ENCODE peak calls at places on chromosomes 4 and X, in ten cellular contexts. C is GM19239, J is activated T-cell treated with anti-CD3 and anti-CD28 coated beads for 1 hour, A is OCI-LY7, O is SHP77 treated with DMSO at 0.1 percent for 48 hours, Z is endothelial cell, I is right atrium auricular region, B is fibroblast of the aortic adventitia, U is cardiac muscle cell, G is T-helper 2 cell. R is an unnamed sample.

GRCh38 chrX:47880927-47881326 is 44.2 kb downstream of the ZNF81 start:
- DNase-seq in I (no peak), Z (no peak), O (no peak), A (no peak), J (no peak), G (no peak), U (no peak), C (no peak), B (no peak), R (no peak)

GRCh38 chr4:105710678-105711077 is 2.1 kb downstream of the GSTCD start:
- DNase-seq in U (no peak), O (no peak), G (no peak), A (no peak), C (no peak), B (peak; percentile 20), I (no peak), J (no peak), Z (no peak), R (no peak)

GRCh38 chr4:26127001-26127400 is 193.8 kb upstream of the RBPJ start:
- DNase-seq in Z (no peak), G (no peak), U (no peak), O (no peak), A (no peak), I (no peak), C (no peak), B (no peak), J (no peak), R (no peak)

GRCh38 chrX:117607571-117607970 is 509.0 kb downstream of the KLHL13 start:
- DNase-seq in A (no peak), J (no peak), G (no peak), B (no peak), I (no peak), U (no peak), Z (no peak), C (no peak), O (no peak), R (no peak)

GRCh38 chr4:139872274-139872673 is 206.7 kb downstream of the MGST2 start:
- DNase-seq in Z (no peak), I (no peak), U (no peak), O (no peak), J (no peak), B (peak; percentile 91), G (no peak), C (no peak), A (no peak), R (no peak)

GRCh38 chrX:46777971-46778810 is 19.3 kb upstream of the SLC9A7 start:
- DNase-seq in B (peak; percentile 67), G (no peak), Z (no peak), O (no peak), C (no peak), A (no peak), U (no peak), J (no peak), I (no peak), R (no peak)

GRCh38 chr4:19693949-19694597 is 557.6 kb upstream of the SLIT2 start:
- DNase-seq in O (no peak), C (no peak), I (no peak), J (no peak), Z (peak; percentile 34), A (peak; percentile 13), B (peak; percentile 48), U (no peak), G (no peak), R (no peak)

GRCh38 chr4:48243897-48244296 is 25.7 kb downstream of the TEC start:
- DNase-seq in B (no peak), Z (no peak), O (no peak), I (no peak), G (no peak), C (no peak), U (no peak), J (no peak), A (no peak), R (no peak)

GRCh38 chr4:106478152-106478551 is 109.6 kb upstream of the GIMD1 start:
- DNase-seq in U (no peak), C (no peak), O (no peak), B (no peak), A (no peak), I (no peak), Z (no peak), G (no peak), J (no peak), R (no peak)

GRCh38 chr4:2745981-2746806 is 9.9 kb downstream of the TNIP2 start:
- DNase-seq in A (peak; percentile 79), C (peak; percentile 84), B (no peak), O (no peak), Z (no peak), I (no peak), U (no peak), J (peak; percentile 74), G (peak; percentile 42), R (peak; percentile 77)

GRCh38 chr4:110518889-110519490 is 43.0 kb downstream of the ENPEP start:
- DNase-seq in B (peak; percentile 43), Z (peak; percentile 52), G (no peak), C (no peak), A (peak; percentile 37), I (no peak), O (no peak), J (peak; percentile 12), U (peak; percentile 57), R (peak; percentile 29)

GRCh38 chr4:6225469-6225868 is 25.1 kb upstream of the JAKMIP1 start:
- DNase-seq in G (no peak), Z (peak; percentile 67), C (no peak), A (peak; percentile 23), U (peak; percentile 80), O (no peak), J (no peak), I (no peak), B (peak; percentile 13), R (peak; percentile 20)

GRCh38 chr4:187396106-187396505 is 599.5 kb upstream of the ZFP42 start:
- DNase-seq in C (no peak), I (no peak), A (no peak), J (no peak), G (no peak), O (no peak), B (no peak), U (no peak), Z (no peak), R (no peak)

GRCh38 chrX:137166591-137166990 is 132.8 kb upstream of the GPR101 start:
- DNase-seq in Z (peak; percentile 17), J (no peak), C (no peak), U (peak; percentile 15), B (no peak), G (no peak), O (no peak), I (no peak), A (no peak), R (no peak)

GRCh38 chr4:142474398-142475087 is 371.6 kb downstream of the INPP4B start:
- DNase-seq in Z (no peak), I (no peak), U (no peak), O (no peak), B (no peak), A (no peak), G (no peak), J (no peak), C (no peak), R (no peak)

GRCh38 chr4:148868207-148868606 is 426.0 kb upstream of the NR3C2 start:
- DNase-seq in O (no peak), J (no peak), Z (no peak), C (no peak), I (no peak), G (no peak), A (no peak), U (no peak), B (no peak), R (no peak)

GRCh38 chrX:37388413-37388812 is 39.2 kb downstream of the PRRG1 start:
- DNase-seq in J (no peak), C (no peak), A (no peak), I (no peak), U (no peak), B (no peak), O (no peak), G (no peak), Z (no peak), R (no peak)